ENCODE peak calls at places on chromosomes 5 and 9, in eight cellular contexts. One of them, this sample, is unnamed.
A peak's percentile ranks its signal among the peaks of the same experiment; 100 is the strongest.

GRCh38 chr5:135846311-135846710 is 11.8 kb downstream of the SLC25A48 start:
- DNase-seq in cardiac muscle cell: no peak
- DNase-seq in astrocyte: no peak
- DNase-seq in A549: no peak
- DNase-seq in tibial artery: no peak
- DNase-seq in CD8-positive, alpha-beta T cell: no peak
- DNase-seq in transverse colon: no peak
- DNase-seq in stomach: no peak
- DNase-seq in this sample: no peak

GRCh38 chr9:10062629-10063395 is 550.0 kb downstream of the PTPRD start:
- DNase-seq in cardiac muscle cell: peak; percentile 2
- DNase-seq in astrocyte: peak; percentile 68
- DNase-seq in A549: no peak
- DNase-seq in tibial artery: no peak
- DNase-seq in CD8-positive, alpha-beta T cell: no peak
- DNase-seq in transverse colon: no peak
- DNase-seq in stomach: no peak
- DNase-seq in this sample: no peak

GRCh38 chr5:122680623-122681350 is 94.1 kb upstream of the SNX2 start:
- DNase-seq in cardiac muscle cell: no peak
- DNase-seq in astrocyte: no peak
- DNase-seq in A549: no peak
- DNase-seq in tibial artery: no peak
- DNase-seq in CD8-positive, alpha-beta T cell: no peak
- DNase-seq in transverse colon: no peak
- DNase-seq in stomach: no peak
- DNase-seq in this sample: no peak

GRCh38 chr9:712643-713042 is 128.9 kb upstream of the DMRT1 start:
- DNase-seq in cardiac muscle cell: no peak
- DNase-seq in astrocyte: no peak
- DNase-seq in A549: no peak
- DNase-seq in tibial artery: no peak
- DNase-seq in CD8-positive, alpha-beta T cell: no peak
- DNase-seq in transverse colon: no peak
- DNase-seq in stomach: no peak
- DNase-seq in this sample: no peak

GRCh38 chr5:81488862-81489261 is 94.9 kb upstream of the ACOT12 start:
- DNase-seq in cardiac muscle cell: no peak
- DNase-seq in astrocyte: no peak
- DNase-seq in A549: no peak
- DNase-seq in tibial artery: no peak
- DNase-seq in CD8-positive, alpha-beta T cell: no peak
- DNase-seq in transverse colon: no peak
- DNase-seq in stomach: no peak
- DNase-seq in this sample: no peak

GRCh38 chr9:31089822-31090221 is 1294.6 kb upstream of the ACO1 start:
- DNase-seq in cardiac muscle cell: peak; percentile 54
- DNase-seq in astrocyte: peak; percentile 74
- DNase-seq in A549: no peak
- DNase-seq in tibial artery: no peak
- DNase-seq in CD8-positive, alpha-beta T cell: no peak
- DNase-seq in transverse colon: no peak
- DNase-seq in stomach: no peak
- DNase-seq in this sample: no peak

GRCh38 chr5:17326600-17327037 is 109.2 kb downstream of the BASP1 start:
- DNase-seq in cardiac muscle cell: no peak
- DNase-seq in astrocyte: no peak
- DNase-seq in A549: no peak
- DNase-seq in tibial artery: no peak
- DNase-seq in CD8-positive, alpha-beta T cell: no peak
- DNase-seq in transverse colon: peak; percentile 46
- DNase-seq in stomach: no peak
- DNase-seq in this sample: no peak

GRCh38 chr9:36566813-36567217 is 5.9 kb upstream of the MELK start:
- DNase-seq in cardiac muscle cell: peak; percentile 28
- DNase-seq in astrocyte: no peak
- DNase-seq in A549: peak; percentile 50
- DNase-seq in tibial artery: peak; percentile 92
- DNase-seq in CD8-positive, alpha-beta T cell: no peak
- DNase-seq in transverse colon: no peak
- DNase-seq in stomach: peak; percentile 55
- DNase-seq in this sample: no peak

GRCh38 chr5:167916261-167916660 is 375.2 kb upstream of the WWC1 start:
- DNase-seq in cardiac muscle cell: peak; percentile 9
- DNase-seq in astrocyte: peak; percentile 90
- DNase-seq in A549: no peak
- DNase-seq in tibial artery: no peak
- DNase-seq in CD8-positive, alpha-beta T cell: no peak
- DNase-seq in transverse colon: no peak
- DNase-seq in stomach: no peak
- DNase-seq in this sample: no peak

GRCh38 chr9:127347831-127348699 is 48.9 kb upstream of the SLC2A8 start:
- DNase-seq in cardiac muscle cell: peak; percentile 60
- DNase-seq in astrocyte: peak; percentile 17
- DNase-seq in A549: peak; percentile 71
- DNase-seq in tibial artery: no peak
- DNase-seq in CD8-positive, alpha-beta T cell: no peak
- DNase-seq in transverse colon: no peak
- DNase-seq in stomach: peak; percentile 21
- DNase-seq in this sample: no peak

GRCh38 chr5:9344751-9345240 is 201.1 kb downstream of the SEMA5A start:
- DNase-seq in cardiac muscle cell: no peak
- DNase-seq in astrocyte: no peak
- DNase-seq in A549: no peak
- DNase-seq in tibial artery: no peak
- DNase-seq in CD8-positive, alpha-beta T cell: no peak
- DNase-seq in transverse colon: no peak
- DNase-seq in stomach: no peak
- DNase-seq in this sample: no peak

GRCh38 chr9:38234479-38234878 is 158.0 kb upstream of the ALDH1B1 start:
- DNase-seq in cardiac muscle cell: no peak
- DNase-seq in astrocyte: no peak
- DNase-seq in A549: no peak
- DNase-seq in tibial artery: no peak
- DNase-seq in CD8-positive, alpha-beta T cell: peak; percentile 34
- DNase-seq in transverse colon: no peak
- DNase-seq in stomach: no peak
- DNase-seq in this sample: no peak

GRCh38 chr5:148005788-148006520 is 57.8 kb upstream of the SPINK5 start:
- DNase-seq in cardiac muscle cell: no peak
- DNase-seq in astrocyte: no peak
- DNase-seq in A549: peak; percentile 42
- DNase-seq in tibial artery: no peak
- DNase-seq in CD8-positive, alpha-beta T cell: no peak
- DNase-seq in transverse colon: no peak
- DNase-seq in stomach: no peak
- DNase-seq in this sample: no peak

GRCh38 chr9:97384406-97385262 is 27.3 kb upstream of the TDRD7 start:
- DNase-seq in cardiac muscle cell: no peak
- DNase-seq in astrocyte: no peak
- DNase-seq in A549: no peak
- DNase-seq in tibial artery: no peak
- DNase-seq in CD8-positive, alpha-beta T cell: no peak
- DNase-seq in transverse colon: no peak
- DNase-seq in stomach: peak; percentile 17
- DNase-seq in this sample: no peak
- H3K27ac ChIP-seq in cardiac muscle cell: no peak overlapping the region
- H3K27ac ChIP-seq in astrocyte: no peak overlapping the region
- H3K27ac ChIP-seq in A549: no peak overlapping the region
- H3K27ac ChIP-seq in tibial artery: no peak overlapping the region
- H3K27ac ChIP-seq in CD8-positive, alpha-beta T cell: no peak overlapping the region
- H3K27ac ChIP-seq in transverse colon: no peak overlapping the region
- H3K27ac ChIP-seq in stomach: no peak overlapping the region
- H3K27ac ChIP-seq in this sample: no peak overlapping the region

GRCh38 chr5:35822541-35822940 is 34.1 kb upstream of the IL7R start:
- DNase-seq in cardiac muscle cell: no peak
- DNase-seq in astrocyte: no peak
- DNase-seq in A549: no peak
- DNase-seq in tibial artery: no peak
- DNase-seq in CD8-positive, alpha-beta T cell: peak; percentile 84
- DNase-seq in transverse colon: peak; percentile 18
- DNase-seq in stomach: no peak
- DNase-seq in this sample: no peak
- TF ChIP-seq CTCF in cardiac muscle cell: no peak
- TF ChIP-seq CTCF in astrocyte: no peak
- TF ChIP-seq CTCF in A549: no peak
- TF ChIP-seq CTCF in tibial artery: no peak
- TF ChIP-seq CTCF in CD8-positive, alpha-beta T cell: no peak
- TF ChIP-seq CTCF in transverse colon: no peak
- TF ChIP-seq CTCF in stomach: no peak
- TF ChIP-seq CTCF in this sample: no peak

DNA sequence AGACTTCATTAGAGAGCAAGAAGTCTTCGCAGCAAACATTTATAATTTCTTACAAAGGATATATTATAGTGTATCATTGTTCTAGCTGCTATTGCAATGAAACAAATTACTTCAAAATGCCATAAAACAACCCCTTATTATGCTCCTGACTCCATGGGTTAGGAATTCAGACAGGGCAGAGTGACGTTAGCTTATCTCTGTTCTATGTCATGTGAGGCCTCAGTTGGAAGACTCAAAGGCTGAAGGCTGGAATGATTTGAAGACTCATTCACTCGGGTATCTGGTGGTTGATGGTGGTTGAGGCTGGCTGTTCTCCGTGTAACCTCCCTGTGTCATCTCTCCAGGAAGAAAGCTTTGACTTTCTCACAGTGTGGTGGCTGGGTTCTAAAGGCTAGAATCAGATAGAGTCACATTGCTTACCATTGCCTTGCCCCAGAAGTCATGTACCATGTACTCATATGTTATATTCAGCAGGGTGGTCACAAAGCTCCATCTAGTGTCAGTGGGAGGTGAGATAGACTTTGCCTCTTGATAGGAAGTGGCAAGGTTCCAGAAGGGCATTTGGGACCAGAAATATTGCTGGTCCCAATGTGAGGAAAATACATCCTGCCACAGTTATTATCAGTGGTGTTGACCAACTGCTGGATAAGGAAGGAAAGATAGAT is 226.8 kb downstream of the TMEM38B start:
- DNase-seq in cardiac muscle cell: peak; percentile 3
- DNase-seq in astrocyte: peak; percentile 8
- DNase-seq in A549: no peak
- DNase-seq in tibial artery: no peak
- DNase-seq in CD8-positive, alpha-beta T cell: no peak
- DNase-seq in transverse colon: no peak
- DNase-seq in stomach: no peak
- DNase-seq in this sample: no peak
- H3K27ac ChIP-seq in cardiac muscle cell: no peak overlapping the region
- H3K27ac ChIP-seq in astrocyte: no peak overlapping the region
- H3K27ac ChIP-seq in A549: no peak overlapping the region
- H3K27ac ChIP-seq in tibial artery: no peak overlapping the region
- H3K27ac ChIP-seq in CD8-positive, alpha-beta T cell: no peak overlapping the region
- H3K27ac ChIP-seq in transverse colon: no peak overlapping the region
- H3K27ac ChIP-seq in stomach: no peak overlapping the region
- H3K27ac ChIP-seq in this sample: no peak overlapping the region

GRCh38 chr5:8340739-8341344 is 471.9 kb downstream of the MTRR start:
- DNase-seq in cardiac muscle cell: peak; percentile 60
- DNase-seq in astrocyte: no peak
- DNase-seq in A549: peak; percentile 4
- DNase-seq in tibial artery: no peak
- DNase-seq in CD8-positive, alpha-beta T cell: no peak
- DNase-seq in transverse colon: no peak
- DNase-seq in stomach: no peak
- DNase-seq in this sample: no peak
- TF ChIP-seq CTCF in cardiac muscle cell: peak; percentile 61
- TF ChIP-seq CTCF in astrocyte: peak; percentile 45
- TF ChIP-seq CTCF in A549: no peak
- TF ChIP-seq CTCF in tibial artery: peak; percentile 38
- TF ChIP-seq CTCF in CD8-positive, alpha-beta T cell: no peak
- TF ChIP-seq CTCF in transverse colon: peak; percentile 21
- TF ChIP-seq CTCF in stomach: peak; percentile 38
- TF ChIP-seq CTCF in this sample: no peak

DNA sequence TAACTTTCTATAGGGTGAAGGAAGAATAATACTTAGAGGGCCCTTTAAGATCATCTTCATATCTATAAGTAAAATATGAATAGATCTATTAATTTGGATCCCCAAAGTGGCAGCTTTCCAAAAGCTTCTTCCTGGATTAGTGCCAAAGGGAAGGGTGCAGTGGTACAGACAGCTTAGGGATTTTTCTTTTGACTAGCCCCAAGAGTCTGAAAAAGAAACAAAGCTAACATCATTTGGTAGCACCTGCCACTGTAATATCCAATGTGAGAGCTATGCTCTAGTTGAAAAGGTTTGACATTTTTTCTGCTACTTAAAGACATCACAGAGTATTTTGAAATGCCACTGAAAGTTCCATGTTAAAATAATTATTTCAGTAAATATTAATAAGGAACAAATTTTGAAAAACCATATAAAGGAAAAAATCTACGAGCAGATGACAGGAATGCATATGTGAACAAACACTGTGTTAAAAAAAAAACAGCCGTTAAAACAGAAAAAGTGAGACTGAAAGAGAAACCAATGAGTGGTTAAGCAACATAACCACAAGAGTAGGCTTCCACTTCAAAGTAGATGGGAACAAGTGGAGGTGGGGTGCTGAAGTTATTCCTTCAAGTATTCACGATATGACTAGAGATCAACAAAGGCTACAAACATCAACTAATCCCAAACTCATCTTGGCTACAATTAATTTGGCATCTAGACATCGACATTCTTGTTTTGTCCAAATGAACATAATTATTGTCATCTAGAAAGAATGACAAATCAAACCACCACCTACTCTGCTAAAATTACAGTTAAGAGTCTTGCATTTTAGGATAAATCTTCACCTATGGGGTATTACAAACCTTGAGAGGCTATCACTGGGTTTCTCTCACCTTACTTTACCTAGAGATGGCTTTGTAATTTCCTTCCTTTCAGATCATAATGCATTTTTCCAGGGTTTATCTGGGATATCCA is 137.5 kb downstream of the CPLANE1 start:
- DNase-seq in cardiac muscle cell: no peak
- DNase-seq in astrocyte: peak; percentile 10
- DNase-seq in A549: no peak
- DNase-seq in tibial artery: no peak
- DNase-seq in CD8-positive, alpha-beta T cell: no peak
- DNase-seq in transverse colon: no peak
- DNase-seq in stomach: no peak
- DNase-seq in this sample: no peak
- H3K27ac ChIP-seq in cardiac muscle cell: no peak overlapping the region
- H3K27ac ChIP-seq in astrocyte: no peak overlapping the region
- H3K27ac ChIP-seq in A549: no peak overlapping the region
- H3K27ac ChIP-seq in tibial artery: no peak overlapping the region
- H3K27ac ChIP-seq in CD8-positive, alpha-beta T cell: no peak overlapping the region
- H3K27ac ChIP-seq in transverse colon: no peak overlapping the region
- H3K27ac ChIP-seq in stomach: no peak overlapping the region
- H3K27ac ChIP-seq in this sample: no peak overlapping the region

This sample was measured in tibial nerve.